ENCODE peak calls at places on chromosomes 11 and 22, in seven cellular contexts. S, O, I, R, P, L and V are unnamed samples.

GRCh38 chr22:35684270-35684700 is 33.4 kb upstream of the APOL5 start:
- DNase-seq in R (peak), L (peak), S (no peak), P (no peak), I (no peak), O (no peak), V (no peak)

GRCh38 chr11:86134580-86135318 is 65.9 kb upstream of the PICALM start:
- DNase-seq in O (no peak), S (no peak), L (no peak), R (no peak), I (no peak), P (no peak), V (no peak)

GRCh38 chr11:2746401-2747230 is 46.8 kb upstream of the KCNQ1OT1 start:
- DNase-seq in P (no peak), S (no peak), O (no peak), I (no peak), R (peak), L (no peak), V (no peak)

GRCh38 chr11:11332141-11332710 is 20.8 kb downstream of the CSNK2A3 start:
- DNase-seq in P (no peak), O (no peak), S (peak), I (no peak), R (no peak), L (no peak), V (no peak)

GRCh38 chr11:68968306-68969255 is 12.2 kb downstream of the MRGPRD start:
- DNase-seq in R (no peak), I (no peak), O (no peak), P (no peak), L (no peak), S (no peak), V (no peak)

GRCh38 chr11:48055292-48056132 is 75.2 kb downstream of the PTPRJ start:
- DNase-seq in L (peak), P (no peak), I (no peak), R (no peak), O (peak), S (peak), V (no peak)

GRCh38 chr11:121711900-121712424 is 259.2 kb upstream of the SORL1-AS1 start:
- DNase-seq in S (no peak), L (no peak), O (no peak), I (no peak), R (no peak), P (no peak), V (no peak)

GRCh38 chr11:81342956-81343355 is 1390.7 kb downstream of the FAM181B start:
- DNase-seq in P (peak), O (no peak), L (no peak), I (no peak), R (no peak), S (no peak), V (no peak)

GRCh38 chr22:19766506-19767426 is 6.2 kb downstream of the TBX1 start:
- DNase-seq in I (no peak), R (no peak), S (no peak), O (peak), P (no peak), L (no peak), V (no peak)

GRCh38 chr11:4092031-4092430 is 2.6 kb upstream of the RRM1 start:
- DNase-seq in R (no peak), I (no peak), O (no peak), L (no peak), P (no peak), S (no peak), V (no peak)

GRCh38 chr11:43930868-43931716 is 11.3 kb upstream of the C11orf96 start:
- DNase-seq in I (no peak), S (no peak), P (no peak), L (peak), R (no peak), O (no peak), V (no peak)

GRCh38 chr11:65440831-65441499 is 18.4 kb downstream of the NEAT1 start:
- DNase-seq in O (no peak), R (no peak), S (no peak), L (peak), I (no peak), P (no peak), V (no peak)

GRCh38 chr11:125939081-125939521 is 6.7 kb upstream of the VSIG10L2 start:
- DNase-seq in P (no peak), O (no peak), I (no peak), S (no peak), R (no peak), L (no peak), V (no peak)

GRCh38 chr11:128311742-128312719 is 275.3 kb downstream of the ETS1 start:
- DNase-seq in O (no peak), I (no peak), R (no peak), P (no peak), S (no peak), L (no peak), V (no peak)

GRCh38 chr22:17580461-17581031 is 17.2 kb downstream of the SLC25A18 start:
- DNase-seq in S (no peak), P (no peak), I (no peak), R (no peak), L (no peak), O (no peak), V (no peak)

GRCh38 chr11:97963528-97964331 is 1057.0 kb upstream of the CNTN5 start:
- DNase-seq in L (peak), P (no peak), I (no peak), R (no peak), O (no peak), S (no peak), V (no peak)

GRCh38 chr11:131977854-131978253 is 607.4 kb downstream of the NTM start:
- DNase-seq in L (peak), R (no peak), P (no peak), O (no peak), S (no peak), I (peak), V (no peak)

GRCh38 chr22:28855355-28856094 is 27.8 kb upstream of the ZNRF3 start:
- DNase-seq in S (peak), L (peak), I (peak), P (peak), O (peak), R (peak), V (no peak)

GRCh38 chr11:66619080-66619554 is 2.7 kb downstream of the RBM14 start:
- DNase-seq in S (no peak), L (peak), P (no peak), R (no peak), I (no peak), O (no peak), V (no peak)

GRCh38 chr22:35842954-35843353 is 125.3 kb downstream of the APOL5 start:
- DNase-seq in S (peak), O (no peak), P (peak), L (peak), R (no peak), I (no peak), V (peak)